ENCODE peak calls at places on chromosomes 12 and 14, in four cellular contexts. B is HepG2, A is K562, V is GM12878. L is an unnamed sample.
A peak's percentile ranks its signal among the peaks of the same experiment; 100 is the strongest.

GRCh38 chr12:80100566-80100965 is 1.2 kb downstream of the OTOGL start:
- DNase-seq in B (no peak), V (no peak), A (no peak), L (no peak)

GRCh38 chr12:49336645-49337584 is at the start of gene C1QL4:
- DNase-seq in V (no peak), A (peak; percentile 93), B (peak; percentile 44), L (peak; percentile 91)

GRCh38 chr12:22101749-22102243 is 55.8 kb downstream of the CMAS start:
- DNase-seq in V (no peak), A (no peak), B (no peak), L (no peak)

GRCh38 chr14:99724939-99725773 is 41.1 kb downstream of the CYP46A1 start:
- DNase-seq in A (no peak), B (no peak), V (no peak), L (no peak)

GRCh38 chr12:54390668-54391551 is 6.4 kb upstream of the ZNF385A start:
- DNase-seq in A (peak; percentile 95), V (no peak), B (no peak), L (peak; percentile 95)

GRCh38 chr14:52778702-52779101 is 12.7 kb downstream of the GNPNAT1 start:
- DNase-seq in V (no peak), A (no peak), B (no peak), L (no peak)

GRCh38 chr12:55688716-55689655 is 18.7 kb downstream of the ITGA7 start:
- DNase-seq in A (no peak), B (no peak), V (no peak), L (no peak)

GRCh38 chr12:2341871-2342270 is 289.1 kb downstream of the CACNA1C start:
- DNase-seq in B (no peak), A (no peak), V (no peak), L (no peak)

GRCh38 chr14:105071326-105071725 is 6.1 kb upstream of the GPR132 start:
- DNase-seq in B (no peak), V (no peak), A (no peak), L (no peak)

GRCh38 chr14:73741386-73741875 is 27.2 kb upstream of the PNMA1 start:
- DNase-seq in V (no peak), A (peak; percentile 92), B (peak; percentile 61), L (peak; percentile 71)

GRCh38 chr14:23153891-23154796 is 29.3 kb downstream of the SLC7A8 start:
- DNase-seq in V (no peak), A (peak; percentile 94), B (no peak), L (peak; percentile 87)

GRCh38 chr12:75960086-75960910 is 71.3 kb downstream of the PHLDA1 start:
- DNase-seq in A (no peak), V (no peak), B (peak; percentile 81), L (peak; percentile 89)

GRCh38 chr12:75162845-75163244 is 46.8 kb downstream of the KCNC2 start:
- DNase-seq in V (no peak), B (no peak), A (no peak), L (no peak)

GRCh38 chr12:71306808-71307207 is 132.8 kb upstream of the LGR5 start:
- DNase-seq in B (no peak), A (no peak), V (no peak), L (no peak)

GRCh38 chr12:26451763-26452162 is 256.4 kb downstream of the SSPN start:
- DNase-seq in B (no peak), A (no peak), V (no peak), L (no peak)

GRCh38 chr12:68242777-68243176 is 10.6 kb downstream of the IL22 start:
- DNase-seq in A (no peak), V (no peak), B (no peak), L (no peak)

GRCh38 chr14:91303091-91303923 is 58.8 kb upstream of the GPR68 start:
- DNase-seq in V (no peak), A (peak; percentile 89), B (peak; percentile 28), L (peak; percentile 98)

GRCh38 chr12:33041562-33041961 is 145.0 kb upstream of the PKP2 start:
- DNase-seq in B (no peak), V (no peak), A (no peak), L (no peak)

GRCh38 chr12:82366182-82366581 is 7.9 kb downstream of the METTL25 start:
- DNase-seq in A (no peak), B (no peak), V (no peak), L (peak; percentile 21)

GRCh38 chr14:64294672-64295413 is 672 bp upstream of the ESR2 start:
- DNase-seq in B (peak; percentile 33), V (peak; percentile 50), A (peak; percentile 73), L (peak; percentile 93)

GRCh38 chr12:82479511-82479910 is 121.2 kb downstream of the METTL25 start:
- DNase-seq in A (no peak), B (no peak), V (no peak), L (peak; percentile 41)

GRCh38 chr14:91983571-91983970 is 36.1 kb upstream of the FBLN5 start:
- DNase-seq in V (no peak), B (no peak), A (no peak), L (no peak)

GRCh38 chr14:92759679-92760523 is 11.5 kb upstream of the LGMN start:
- DNase-seq in V (peak; percentile 64), B (no peak), A (no peak), L (no peak)

GRCh38 chr14:91714805-91715204 is 17.1 kb downstream of the CATSPERB start:
- DNase-seq in V (no peak), B (no peak), A (no peak), L (peak; percentile 59)

GRCh38 chr12:57603758-57604453 is 718 bp upstream of the DTX3 start:
- DNase-seq in A (no peak), B (no peak), V (no peak), L (peak; percentile 75)

GRCh38 chr12:76020731-76021672 is 10.6 kb downstream of the PHLDA1 start:
- DNase-seq in B (no peak), A (peak; percentile 52), V (peak; percentile 19), L (no peak)

GRCh38 chr12:108367436-108367835 is 28.3 kb upstream of the CMKLR1 start:
- DNase-seq in A (no peak), B (no peak), V (no peak), L (no peak)

GRCh38 chr14:68359862-68360552 is 432.9 kb downstream of the ZFP36L1 start:
- DNase-seq in A (no peak), V (no peak), B (no peak), L (no peak)

GRCh38 chr12:54197037-54197909 is 8.5 kb upstream of the SMUG1 start:
- DNase-seq in V (no peak), A (peak; percentile 41), B (no peak), L (peak; percentile 59)

DNA sequence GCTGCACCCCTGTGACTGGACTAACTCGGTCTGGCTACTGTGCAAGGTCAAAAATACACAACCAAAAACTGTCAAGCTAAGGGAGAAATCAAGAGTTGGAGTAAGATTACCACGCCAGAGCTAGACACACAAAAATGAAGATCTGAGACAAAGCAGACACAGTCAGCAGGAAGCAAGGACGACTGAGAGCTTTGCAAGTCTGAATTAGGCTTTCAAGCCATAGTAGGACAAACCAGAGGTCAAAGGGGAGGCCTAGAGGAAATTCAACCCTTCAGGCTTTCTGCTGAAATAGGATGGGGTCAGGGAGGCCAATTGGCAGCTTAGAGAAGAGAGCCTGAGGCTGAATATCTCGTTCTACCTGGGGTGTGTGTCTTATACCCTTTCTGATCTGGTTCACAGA is 117.3 kb downstream of the LLPH start:
- DNase-seq in V (no peak), B (no peak), A (no peak), L (no peak)
- TF ChIP-seq JUNB in V (no peak), B (no peak), A (no peak), L (no peak)

DNA sequence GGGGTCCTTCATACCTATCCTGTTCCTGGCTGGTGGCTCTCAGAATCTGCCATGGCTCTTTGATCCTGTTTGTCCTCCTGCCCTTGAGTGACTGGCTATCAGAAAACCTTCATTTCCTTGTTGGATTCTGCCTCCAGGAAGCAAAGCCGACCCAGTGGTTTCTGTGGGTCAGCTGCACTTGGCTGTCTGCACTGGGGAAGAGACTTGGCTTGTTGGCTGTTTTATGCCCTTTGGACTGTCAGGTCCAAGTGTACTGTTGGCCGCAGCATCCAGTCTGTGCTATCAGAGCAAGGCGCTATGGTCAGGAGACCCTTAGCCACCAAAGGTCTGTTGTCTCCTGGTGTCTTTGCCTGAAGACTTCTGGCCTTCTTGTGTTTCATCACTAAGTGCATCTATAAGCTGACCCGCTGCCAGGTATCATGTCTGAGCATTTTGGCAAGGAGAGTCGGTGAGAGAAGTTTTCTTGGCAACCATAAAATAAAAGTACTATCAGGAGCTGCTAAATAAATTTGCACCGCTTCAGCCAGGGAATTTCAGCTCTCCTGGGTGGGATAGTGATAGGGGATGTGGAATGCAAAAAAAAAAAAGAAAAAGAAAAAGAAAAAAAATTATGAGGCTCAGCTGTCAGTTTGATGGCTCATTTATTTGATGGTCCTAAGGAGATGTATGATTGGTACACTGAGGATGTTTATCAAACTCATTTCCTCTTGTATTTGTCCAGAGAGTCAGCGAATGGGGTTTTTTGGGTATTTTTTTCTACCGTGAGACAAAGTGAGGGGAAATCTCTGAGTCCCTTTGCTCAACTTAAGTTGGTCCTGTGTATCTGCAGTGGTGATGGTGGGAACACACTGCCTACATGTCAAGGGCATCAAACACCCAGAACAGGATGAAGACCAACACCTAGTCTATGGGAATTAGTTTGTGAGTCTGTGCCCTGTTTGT is 177.2 kb upstream of the HIF1A start:
- DNase-seq in A (no peak), B (peak; percentile 68), V (peak; percentile 48), L (no peak)
- TF ChIP-seq POLR2AphosphoS5 in A (no peak), B (no peak), V (no peak), L (no peak)

GRCh38 chr14:30131698-30132097 is 204.1 kb upstream of the PRKD1 start:
- DNase-seq in B (no peak), V (no peak), A (no peak), L (no peak)
- TF ChIP-seq JUNB in B (no peak), V (no peak), A (no peak), L (no peak)

DNA sequence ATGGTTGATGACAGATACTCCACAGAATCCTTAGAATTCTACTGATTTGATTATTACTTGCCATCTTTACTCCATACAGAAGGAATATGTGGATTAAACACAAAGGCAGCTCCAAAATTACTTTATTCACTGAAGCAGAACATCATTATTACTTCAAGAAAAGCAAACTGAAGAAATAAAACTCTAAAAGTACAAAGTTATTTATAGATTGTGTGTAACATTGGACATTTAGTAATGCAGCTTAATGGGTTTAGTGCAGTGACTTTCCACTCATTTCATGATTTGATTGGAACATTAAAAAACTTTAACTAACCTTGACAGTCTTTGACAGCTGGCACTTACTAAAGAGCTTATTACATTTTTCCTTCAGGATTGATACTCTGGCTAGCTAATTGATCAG is 59.0 kb upstream of the ATP2A2 start:
- DNase-seq in V (no peak), A (no peak), B (no peak), L (no peak)
- TF ChIP-seq POLR2AphosphoS5 in V (no peak), A (no peak), B (no peak), L (no peak)

DNA sequence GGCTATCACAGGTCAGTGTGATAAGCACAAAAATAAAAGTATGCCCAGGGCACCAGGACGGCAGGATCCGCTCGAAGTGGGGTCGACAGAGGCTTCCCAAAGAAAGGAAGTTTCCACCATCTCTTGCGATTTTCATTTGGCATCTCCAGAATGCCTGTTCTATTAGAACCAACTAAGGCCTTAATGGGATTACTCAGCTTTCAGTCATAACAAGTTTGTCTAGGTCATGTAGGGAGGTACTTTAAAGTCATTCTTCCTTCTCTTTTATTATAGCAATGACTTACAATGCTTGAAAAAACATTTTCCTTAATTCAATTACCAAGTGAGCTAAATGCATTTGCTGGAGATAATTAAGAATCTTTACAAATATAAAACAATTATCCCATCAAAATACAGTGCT is 83.6 kb upstream of the DIO3 start:
- DNase-seq in B (no peak), V (no peak), A (no peak), L (no peak)
- TF ChIP-seq JUNB in B (no peak), V (no peak), A (no peak), L (no peak)

L was measured in GM23338.